ENCODE peak calls at places on chromosome 10, in seven cellular contexts. V is heart left ventricle, F is K562, Z is breast epithelium, N is suprapubic skin, L is adrenal gland, Y is H54. R is an unnamed sample.

GRCh38 chr10:96122824-96123223 is 7.3 kb upstream of the ZNF518A start:
- DNase-seq in V (no peak), Y (no peak), L (no peak), F (no peak), N (no peak), Z (no peak), R (no peak)

GRCh38 chr10:93947055-93947454 is 46.7 kb upstream of the PLCE1 start:
- DNase-seq in L (no peak), N (no peak), F (no peak), Z (no peak), Y (peak), V (peak), R (no peak)

GRCh38 chr10:12191715-12192114 is 4.0 kb downstream of the NUDT5 start:
- DNase-seq in V (no peak), F (no peak), Z (no peak), L (no peak), N (no peak), Y (no peak), R (no peak)

GRCh38 chr10:100346765-100347567 is at the start of gene SCD:
- DNase-seq in F (peak), V (peak), L (peak), N (peak), Y (peak), Z (peak), R (peak)

GRCh38 chr10:98269435-98269912 is 1.5 kb upstream of the LOXL4 start:
- DNase-seq in V (peak), N (peak), F (no peak), Z (peak), L (peak), Y (peak), R (no peak)

GRCh38 chr10:77812741-77813140 is 113.8 kb downstream of the DLG5 start:
- DNase-seq in V (no peak), Z (no peak), N (no peak), L (no peak), Y (no peak), F (no peak), R (no peak)

GRCh38 chr10:116787893-116788665 is 45.7 kb upstream of the HSPA12A start:
- DNase-seq in Z (peak), N (peak), V (peak), L (peak), Y (peak), F (peak), R (no peak)

GRCh38 chr10:104351067-104351681 is 2.5 kb upstream of the CFAP58 start:
- DNase-seq in Z (no peak), F (no peak), V (no peak), Y (no peak), L (no peak), N (no peak), R (no peak)

GRCh38 chr10:88473989-88474883 is 108.9 kb downstream of the RNLS start:
- DNase-seq in Y (no peak), V (no peak), N (no peak), Z (peak), L (peak), F (no peak), R (no peak)

GRCh38 chr10:27742195-27742925 is 3.3 kb downstream of the MKX start:
- DNase-seq in L (peak), F (peak), N (peak), Z (peak), Y (peak), V (peak), R (no peak)

GRCh38 chr10:124686707-124687376 is 57.3 kb downstream of the FAM53B start:
- DNase-seq in L (peak), Y (no peak), N (no peak), Z (no peak), F (no peak), V (peak), R (no peak)

GRCh38 chr10:99172130-99172738 is 63.4 kb downstream of the HPSE2 start:
- DNase-seq in Z (no peak), V (no peak), Y (peak), F (peak), N (no peak), L (peak), R (no peak)

DNA sequence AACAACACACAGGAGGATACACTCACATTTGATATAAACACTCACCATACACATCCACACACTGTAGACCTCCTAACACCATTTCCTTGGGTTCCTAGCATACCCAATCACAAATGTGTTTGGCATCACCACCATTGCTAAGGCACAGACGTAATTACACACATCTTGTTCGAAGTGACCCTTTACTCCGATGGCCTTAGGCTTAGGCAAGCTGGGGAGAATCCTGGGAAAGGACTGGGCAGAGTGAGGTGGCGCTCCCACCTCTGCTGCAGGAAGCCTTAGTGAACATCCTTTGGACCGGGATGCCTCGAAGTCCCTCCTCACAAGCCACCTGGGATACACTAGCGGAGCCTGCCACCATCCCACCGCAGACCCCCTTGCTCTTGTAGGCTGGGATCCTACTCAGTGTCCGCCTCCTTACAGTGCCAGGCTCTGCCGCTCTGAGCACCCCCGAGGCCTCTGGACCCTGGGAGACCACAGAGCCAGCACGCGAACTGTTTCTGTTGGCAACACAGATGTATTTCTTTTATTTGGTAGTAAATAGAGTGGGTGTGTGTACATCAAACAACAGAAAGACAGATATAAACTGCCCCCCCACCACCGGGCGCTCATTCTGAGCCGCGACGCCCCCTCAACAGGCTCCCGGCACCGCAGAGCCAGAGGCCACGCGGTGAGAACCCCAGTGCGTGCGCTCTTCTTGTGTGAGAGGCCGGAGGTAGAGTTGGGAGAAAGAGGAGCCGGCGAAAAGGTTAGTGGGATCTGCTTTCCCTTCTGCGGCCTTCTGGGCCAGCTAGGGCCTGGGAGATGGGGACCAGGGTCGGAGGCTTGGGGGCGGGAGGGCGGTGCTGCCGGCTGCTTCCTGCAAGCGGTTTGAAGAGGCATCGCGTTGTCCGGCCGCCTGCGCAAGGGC is 5.9 kb upstream of the HMX2 start:
- DNase-seq in V (no peak), F (no peak), L (no peak), Z (no peak), N (no peak), Y (no peak), R (no peak)
- TF ChIP-seq POLR2A in V (no peak), F (peak), L (no peak), Z (no peak), N (no peak), Y (no peak), R (no peak)

GRCh38 chr10:126143117-126143516 is 245.2 kb downstream of the ADAM12 start:
- DNase-seq in V (no peak), L (no peak), Z (no peak), F (no peak), Y (no peak), N (no peak), R (no peak)

GRCh38 chr10:126135177-126135576 is 238.8 kb downstream of the FANK1 start:
- DNase-seq in L (no peak), N (no peak), Z (no peak), Y (no peak), V (no peak), F (peak), R (no peak)

GRCh38 chr10:126137557-126138221 is 241.3 kb downstream of the FANK1 start:
- DNase-seq in Y (no peak), L (no peak), V (no peak), Z (no peak), N (no peak), F (no peak), R (no peak)

GRCh38 chr10:126135939-126136595 is 239.7 kb downstream of the FANK1 start:
- DNase-seq in F (no peak), Y (no peak), L (no peak), Z (no peak), V (no peak), N (no peak), R (no peak)

DNA sequence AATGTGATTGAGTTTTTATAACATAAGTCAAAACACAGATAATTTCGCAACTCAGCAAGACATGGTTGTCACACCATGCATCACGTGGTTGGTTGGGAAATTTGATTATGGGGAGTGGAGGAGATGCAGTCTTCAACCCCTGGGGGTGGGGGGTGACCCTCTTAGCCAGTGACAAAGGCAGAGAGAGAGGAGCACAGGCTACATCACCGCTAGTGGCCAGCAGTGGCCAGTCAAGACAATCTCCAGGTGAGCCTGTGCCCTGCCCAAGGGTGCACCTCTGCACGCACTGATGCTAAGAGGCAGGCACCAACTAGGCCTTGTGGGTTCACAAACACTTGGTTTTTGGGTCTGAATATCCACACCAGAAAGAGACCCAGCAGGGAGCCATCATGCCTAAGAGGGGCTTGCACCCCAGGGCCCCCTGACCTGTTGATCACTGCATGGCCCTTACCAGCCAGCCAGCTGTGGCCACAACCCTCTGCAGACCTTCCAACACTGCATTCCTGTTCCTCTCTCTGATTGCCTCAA is 244.4 kb downstream of the FANK1 start:
- DNase-seq in V (no peak), N (no peak), F (no peak), Z (no peak), Y (no peak), L (no peak), R (no peak)
- TF ChIP-seq POLR2A in V (no peak), N (no peak), F (no peak), Z (no peak), Y (no peak), L (no peak), R (no peak)

DNA sequence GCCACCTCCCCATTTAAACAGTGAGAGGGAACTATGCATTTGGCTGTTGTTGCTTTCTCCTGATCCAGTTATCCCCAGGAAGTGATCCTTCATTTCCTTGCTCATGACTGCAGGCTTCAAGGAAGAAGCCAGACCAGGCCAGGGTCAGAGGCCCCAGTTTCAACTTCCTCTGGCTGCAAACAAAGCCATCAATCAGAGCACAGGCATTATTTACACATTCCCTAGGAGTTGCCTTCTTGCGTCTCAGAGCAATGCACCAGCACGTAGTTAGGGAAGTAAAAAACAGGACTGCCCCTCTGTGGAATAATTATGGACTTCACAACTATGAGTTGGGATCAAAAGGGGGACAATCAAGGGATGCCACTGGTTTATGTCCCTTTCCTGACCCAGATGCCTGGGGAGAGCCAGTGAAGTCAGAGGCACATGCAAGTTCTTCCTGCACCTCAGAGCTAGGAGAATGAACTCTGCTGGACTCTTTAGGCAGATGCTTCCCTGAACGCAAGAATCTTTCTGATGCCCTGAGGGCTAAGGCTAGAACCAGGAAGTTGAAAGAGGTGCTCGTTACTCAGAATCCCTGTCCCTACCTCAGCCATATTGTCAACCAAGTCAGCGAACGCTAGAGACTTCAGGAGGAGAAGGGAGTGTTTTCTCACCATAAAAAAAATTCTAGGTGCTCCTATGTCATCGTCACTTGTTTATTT is 359.1 kb downstream of the PRPF18 start:
- DNase-seq in L (peak), V (no peak), Y (no peak), N (no peak), F (no peak), Z (no peak), R (no peak)
- TF ChIP-seq POLR2A in L (no peak), V (no peak), Y (no peak), N (no peak), F (no peak), Z (no peak), R (no peak)

GRCh38 chr10:91910467-91910866 is 1.2 kb upstream of the FGFBP3 start:
- DNase-seq in Z (no peak), N (no peak), Y (no peak), F (no peak), L (no peak), V (no peak), R (no peak)

GRCh38 chr10:91907914-91908357 is 1.4 kb downstream of the FGFBP3 start:
- DNase-seq in V (no peak), F (peak), L (no peak), Z (no peak), N (no peak), Y (no peak), R (no peak)

GRCh38 chr10:91909178-91909677 is at the start of gene FGFBP3:
- DNase-seq in V (no peak), Z (no peak), F (peak), L (peak), N (no peak), Y (no peak), R (no peak)

GRCh38 chr10:91907033-91907594 is 2.2 kb downstream of the FGFBP3 start:
- DNase-seq in Y (no peak), Z (no peak), V (no peak), F (no peak), N (no peak), L (no peak), R (no peak)

DNA sequence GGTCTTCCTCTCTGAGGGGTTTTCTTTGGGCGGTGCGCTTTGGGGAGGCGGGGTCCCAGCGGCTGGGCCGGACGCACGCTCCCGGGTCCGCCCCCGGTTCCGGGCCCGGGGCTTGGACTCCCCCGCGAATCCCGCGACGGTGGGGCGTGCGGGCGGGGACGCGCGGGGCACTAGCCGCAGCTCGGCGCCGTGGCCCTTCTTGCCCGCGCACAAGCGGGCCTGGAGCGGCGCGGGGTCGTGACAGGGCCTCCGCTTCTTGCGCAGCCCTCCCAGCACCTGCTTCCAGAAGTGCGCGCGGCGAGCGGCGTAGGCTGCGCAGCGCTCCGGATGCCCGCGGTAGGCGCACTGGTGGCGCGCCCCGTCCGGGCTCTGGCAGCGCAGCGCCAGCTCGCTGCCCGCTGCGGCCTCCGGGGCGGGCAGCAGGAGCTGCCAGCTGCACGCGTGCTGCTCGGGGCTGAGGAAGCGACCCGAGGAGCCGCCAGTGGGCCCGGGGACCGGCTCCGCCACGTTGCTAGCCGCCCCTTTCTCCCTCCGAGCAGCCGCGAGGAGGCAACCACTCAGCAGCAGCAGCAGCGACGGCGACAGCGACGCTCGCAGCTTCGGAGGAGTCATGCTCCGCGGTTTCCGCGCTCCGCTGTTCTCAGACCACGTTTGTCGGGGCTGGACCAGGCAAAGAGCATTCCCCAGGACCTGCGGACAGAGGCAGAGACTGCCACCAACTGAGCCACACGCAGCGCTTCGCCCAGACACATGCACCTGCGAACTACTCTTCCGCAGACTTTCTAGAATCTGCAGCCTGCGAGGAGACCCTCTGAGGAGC is 718 bp downstream of the FGFBP3 start:
- DNase-seq in F (peak), Y (peak), V (peak), L (peak), N (peak), Z (peak), R (peak)
- TF ChIP-seq POLR2A in F (peak), Y (peak), V (no peak), L (no peak), N (no peak), Z (no peak), R (no peak)

GRCh38 chr10:78891741-78892140 is 177.0 kb upstream of the ZMIZ1 start:
- DNase-seq in F (no peak), Z (no peak), V (no peak), N (no peak), L (no peak), Y (no peak), R (no peak)

GRCh38 chr10:78890506-78890905 is 178.3 kb upstream of the ZMIZ1 start:
- DNase-seq in N (peak), V (no peak), L (no peak), Z (no peak), F (no peak), Y (no peak), R (no peak)

GRCh38 chr10:78894089-78894840 is 174.5 kb upstream of the ZMIZ1 start:
- DNase-seq in Y (no peak), L (no peak), F (no peak), Z (no peak), V (no peak), N (peak), R (no peak)

GRCh38 chr10:78893217-78893616 is 175.5 kb upstream of the ZMIZ1 start:
- DNase-seq in Z (no peak), N (peak), V (no peak), L (no peak), Y (no peak), F (no peak), R (no peak)

DNA sequence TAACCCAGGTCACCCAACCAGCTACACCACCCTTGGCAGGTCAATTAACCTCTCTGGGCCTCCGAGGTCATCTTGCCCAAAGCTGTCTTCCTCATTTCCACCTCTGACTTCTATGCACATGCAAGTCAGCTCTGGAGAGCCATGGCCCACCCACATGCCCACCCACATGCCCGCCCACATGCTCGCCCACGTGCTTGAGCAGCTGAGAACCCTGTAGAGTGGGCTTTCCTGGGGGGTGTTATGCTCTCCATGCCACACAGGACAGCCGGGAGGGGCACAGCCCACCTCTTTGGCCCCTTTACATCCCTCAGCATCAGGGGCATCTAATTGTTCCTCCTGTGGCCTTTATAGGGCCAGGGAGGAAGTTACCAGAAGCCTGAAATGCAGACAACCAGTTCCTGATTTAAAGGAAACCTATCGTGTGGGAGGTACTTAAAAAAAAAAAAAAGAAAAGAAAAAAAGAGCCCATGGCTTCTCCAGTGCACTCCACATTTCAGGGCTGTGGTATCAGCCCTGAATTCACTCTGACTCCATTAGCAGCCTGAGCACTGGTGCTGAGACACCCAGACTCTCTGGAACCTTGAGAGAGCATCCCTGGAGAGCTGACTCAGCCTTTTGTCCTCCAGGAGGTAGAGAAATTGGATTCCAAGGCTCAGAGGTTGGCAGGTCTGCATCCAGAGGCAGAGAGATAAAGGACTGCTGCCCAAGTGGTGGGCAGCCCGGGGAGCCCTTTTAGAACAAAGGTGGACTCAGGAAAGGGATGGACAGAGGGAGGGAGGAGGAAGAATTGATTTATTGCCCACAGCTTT is 176.2 kb upstream of the ZMIZ1 start:
- DNase-seq in N (peak), V (no peak), L (peak), Z (no peak), F (no peak), Y (peak), R (no peak)
- TF ChIP-seq POLR2A in N (no peak), V (no peak), L (no peak), Z (no peak), F (no peak), Y (no peak), R (no peak)

DNA sequence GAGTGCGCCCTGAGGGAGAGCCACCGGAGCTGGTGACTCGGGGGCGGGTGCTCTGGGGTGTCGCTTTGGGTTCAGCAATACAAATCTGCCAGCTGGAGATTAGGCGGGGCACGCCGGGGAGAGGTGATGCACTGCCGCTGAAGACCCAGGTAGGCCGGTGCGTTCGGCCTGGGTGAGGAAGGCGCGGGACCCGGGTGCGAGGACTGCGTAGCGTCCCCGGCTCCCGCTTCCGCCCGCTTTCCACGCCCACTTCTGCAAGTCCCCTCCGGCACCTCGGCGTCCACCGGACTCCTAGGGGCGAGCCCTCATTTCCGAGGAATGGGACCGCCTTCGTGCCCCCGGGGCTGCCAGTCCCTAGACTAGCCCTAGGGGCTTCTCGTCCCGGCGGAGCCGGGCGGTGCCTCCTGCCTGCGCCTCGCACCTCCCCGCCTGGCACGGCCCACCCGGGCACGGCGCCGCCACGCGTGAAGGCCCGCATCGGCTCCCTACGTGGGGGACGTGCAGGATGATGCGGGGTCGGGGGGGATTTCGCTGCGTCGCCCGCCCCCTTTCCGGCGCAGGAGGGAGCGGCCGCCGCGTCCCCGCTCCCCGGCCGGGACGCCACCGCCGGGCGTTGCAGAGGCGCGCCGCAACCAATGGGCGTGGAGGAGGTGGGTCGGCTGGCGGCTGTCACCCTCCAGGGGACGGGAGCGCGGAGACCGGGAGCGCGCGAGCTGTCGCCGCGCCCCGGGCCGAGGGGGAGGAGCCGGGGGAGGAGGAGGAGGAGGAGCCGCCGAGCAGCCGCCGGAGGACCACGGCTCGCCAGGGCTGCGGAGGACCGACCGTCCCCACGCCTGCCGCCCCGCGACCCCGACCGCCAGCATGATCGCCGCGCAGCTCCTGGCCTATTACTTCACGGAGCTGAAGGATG is 40.0 kb downstream of the HK1 start:
- DNase-seq in Y (peak), Z (peak), N (peak), L (peak), F (peak), V (peak), R (peak)
- TF ChIP-seq POLR2A in Y (peak), Z (peak), N (peak), L (peak), F (no peak), V (peak), R (peak)

R was measured in esophagus squamous epithelium.